ENCODE peak calls at places on chromosomes 6 and 20, in six cellular contexts. M is WERI-Rb-1, B is astrocyte of the spinal cord, J is HCT116, X is lower lobe of right lung, F is upper lobe of left lung. C is an unnamed sample.

GRCh38 chr20:5608448-5609161 is 141.6 kb upstream of the SHLD1 start:
- DNase-seq in M (no peak), B (peak; percentile 40), J (no peak), X (no peak), F (no peak), C (no peak)

GRCh38 chr20:48066256-48066655 is 281.0 kb upstream of the SULF2 start:
- DNase-seq in M (no peak), B (peak; percentile 32), J (no peak), X (no peak), F (no peak), C (no peak)

GRCh38 chr20:10306440-10307358 is 88.1 kb downstream of the SNAP25 start:
- DNase-seq in M (no peak), B (peak; percentile 88), J (no peak), X (no peak), F (no peak), C (no peak)

GRCh38 chr6:81767163-81768000 is 14.9 kb upstream of the TENT5A start:
- DNase-seq in M (no peak), B (peak; percentile 78), J (no peak), X (peak; percentile 44), F (peak; percentile 62), C (no peak)

GRCh38 chr20:57659789-57660509 is 39.7 kb upstream of the ZBP1 start:
- DNase-seq in M (no peak), B (no peak), J (no peak), X (peak; percentile 41), F (peak; percentile 3), C (peak; percentile 14)

GRCh38 chr6:26416288-26416687 is 14.2 kb downstream of the BTN3A1 start:
- DNase-seq in M (no peak), B (no peak), J (no peak), X (no peak), F (no peak), C (no peak)

GRCh38 chr6:36657265-36657664 is 21.2 kb upstream of the CDKN1A start:
- DNase-seq in M (no peak), B (no peak), J (no peak), X (no peak), F (no peak), C (no peak)

GRCh38 chr20:63525968-63526367 is 5.4 kb downstream of the PPDPF start:
- DNase-seq in M (no peak), B (no peak), J (no peak), X (no peak), F (no peak), C (no peak)

GRCh38 chr6:39758905-39759605 is 33.1 kb upstream of the DAAM2 start:
- DNase-seq in M (no peak), B (no peak), J (no peak), X (no peak), F (no peak), C (no peak)

GRCh38 chr6:3489961-3490621 is 33.2 kb upstream of the SLC22A23 start:
- DNase-seq in M (peak; percentile 53), B (no peak), J (no peak), X (no peak), F (no peak), C (no peak)

GRCh38 chr6:130598021-130598989 is 228.9 kb upstream of the SMLR1 start:
- DNase-seq in M (no peak), B (peak; percentile 43), J (no peak), X (no peak), F (no peak), C (no peak)

GRCh38 chr6:47581591-47581990 is 104.0 kb downstream of the CD2AP start:
- DNase-seq in M (no peak), B (no peak), J (no peak), X (no peak), F (no peak), C (no peak)

GRCh38 chr6:166736606-166737005 is 109.6 kb upstream of the RPS6KA2 start:
- DNase-seq in M (no peak), B (peak; percentile 65), J (peak; percentile 64), X (no peak), F (no peak), C (no peak)

GRCh38 chr6:110170081-110170480 is 9.4 kb downstream of the WASF1 start:
- DNase-seq in M (no peak), B (no peak), J (no peak), X (no peak), F (no peak), C (no peak)

GRCh38 chr6:110179406-110180227 is at the start of gene WASF1:
- DNase-seq in M (peak; percentile 96), B (peak; percentile 99), J (peak; percentile 97), X (peak; percentile 95), F (peak; percentile 95), C (peak; percentile 92)

GRCh38 chr6:110178626-110179405 is 654 bp downstream of the WASF1 start:
- DNase-seq in M (peak; percentile 58), B (peak; percentile 62), J (peak; percentile 42), X (peak; percentile 59), F (peak; percentile 33), C (peak; percentile 70)

DNA sequence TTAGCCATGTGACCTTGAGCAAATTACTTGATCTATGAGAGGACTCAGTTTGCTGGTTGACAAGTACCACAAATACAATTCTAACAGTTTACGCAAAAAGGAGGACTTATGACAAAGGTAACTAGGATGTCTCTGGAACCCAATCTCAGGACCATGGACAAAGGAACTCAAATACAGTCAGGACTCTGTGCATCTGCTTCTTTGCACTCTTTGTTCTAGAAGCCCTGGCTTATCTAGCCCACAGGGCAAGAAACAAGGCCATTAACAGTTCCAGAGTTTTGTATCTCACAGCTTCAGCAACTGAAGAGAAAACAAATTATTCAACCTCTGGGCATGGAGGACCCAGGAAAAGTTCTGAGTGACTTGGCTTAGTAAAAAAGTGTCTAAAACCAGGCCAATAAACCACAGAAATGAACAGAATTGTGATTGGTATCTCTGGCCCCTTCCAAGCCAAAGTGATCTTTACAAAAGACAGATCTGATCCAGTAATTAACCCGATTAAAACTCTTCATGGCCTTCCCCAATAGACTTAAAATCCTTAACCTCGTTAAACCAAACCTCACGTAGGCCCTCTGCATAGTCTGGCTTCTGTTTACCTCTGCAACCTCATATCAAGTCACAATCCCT is 5.9 kb downstream of the WASF1 start:
- DNase-seq in M (peak; percentile 25), B (no peak), J (no peak), X (no peak), F (no peak), C (no peak)
- TF ChIP-seq CTCF in M (no peak), B (no peak), J (no peak), X (no peak), F (no peak), C (no peak)

GRCh38 chr6:16047435-16047834 is 81.5 kb upstream of the MYLIP start:
- DNase-seq in M (no peak), B (no peak), J (no peak), X (no peak), F (no peak), C (no peak)
- TF ChIP-seq CTCF in M (no peak), B (no peak), J (no peak), X (no peak), F (no peak), C (no peak)

GRCh38 chr6:42022755-42023384 is 27.5 kb upstream of the TAF8 start:
- DNase-seq in M (no peak), B (no peak), J (no peak), X (no peak), F (no peak), C (no peak)
- TF ChIP-seq CTCF in M (no peak), B (no peak), J (no peak), X (no peak), F (no peak), C (no peak)

GRCh38 chr6:170247178-170247701 is 43.6 kb downstream of the DLL1 start:
- DNase-seq in M (no peak), B (no peak), J (no peak), X (no peak), F (no peak), C (no peak)
- TF ChIP-seq CTCF in M (no peak), B (no peak), J (no peak), X (no peak), F (no peak), C (no peak)

GRCh38 chr6:142824491-142824890 is 120.5 kb downstream of the HIVEP2 start:
- DNase-seq in M (no peak), B (no peak), J (no peak), X (no peak), F (no peak), C (no peak)

GRCh38 chr6:142823579-142823902 is 121.4 kb downstream of the HIVEP2 start:
- DNase-seq in M (no peak), B (no peak), J (no peak), X (no peak), F (no peak), C (no peak)

GRCh38 chr6:142821860-142822259 is 123.1 kb downstream of the HIVEP2 start:
- DNase-seq in M (peak; percentile 15), B (no peak), J (no peak), X (no peak), F (no peak), C (no peak)

GRCh38 chr6:142822383-142822782 is 122.6 kb downstream of the HIVEP2 start:
- DNase-seq in M (no peak), B (no peak), J (no peak), X (no peak), F (no peak), C (no peak)

GRCh38 chr6:142822882-142823578 is 121.9 kb downstream of the HIVEP2 start:
- DNase-seq in M (peak; percentile 72), B (no peak), J (no peak), X (no peak), F (no peak), C (no peak)
- TF ChIP-seq CTCF in M (peak; percentile 76), B (peak; percentile 42), J (peak; percentile 59), X (no peak), F (no peak), C (no peak)

GRCh38 chr6:45472383-45472782 is 94.6 kb upstream of the SUPT3H start:
- DNase-seq in M (no peak), B (peak; percentile 66), J (no peak), X (no peak), F (no peak), C (no peak)
- TF ChIP-seq CTCF in M (no peak), B (no peak), J (no peak), X (no peak), F (no peak), C (no peak)